ENCODE peak calls at places on chromosomes 6 and 20, in six cellular contexts. V is central memory CD4-positive, alpha-beta T cell; F is Calu3; K is psoas muscle; A is activated effector memory CD4-positive, alpha-beta T cell treated with anti-CD3 and anti-CD28 coated beads, Interleukin-2, amount 50 U/mL, for 16 hours; D is AML-193. N is an unnamed sample.

GRCh38 chr6:7997311-7997710 is 66.9 kb downstream of the BLOC1S5 start:
- DNase-seq in V (no peak), F (no peak), K (no peak), A (no peak), D (no peak), N (no peak)

GRCh38 chr20:59723607-59724456 is 119.5 kb downstream of the PHACTR3 start:
- DNase-seq in V (no peak), F (no peak), K (no peak), A (no peak), D (no peak), N (no peak)

GRCh38 chr20:19212524-19213502 is at the start of gene SLC24A3:
- DNase-seq in V (no peak), F (peak; percentile 47), K (peak; percentile 88), A (no peak), D (peak; percentile 49), N (peak; percentile 75)

GRCh38 chr20:38167851-38168760 is 3.0 kb upstream of the TGM2 start:
- DNase-seq in V (no peak), F (peak; percentile 93), K (peak; percentile 87), A (no peak), D (peak; percentile 55), N (peak; percentile 78)

GRCh38 chr6:168565112-168565511 is 124.1 kb downstream of the SMOC2 start:
- DNase-seq in V (no peak), F (no peak), K (no peak), A (no peak), D (no peak), N (no peak)

GRCh38 chr20:17619351-17620093 is 49.6 kb downstream of the DSTN start:
- DNase-seq in V (no peak), F (no peak), K (peak; percentile 47), A (peak; percentile 58), D (no peak), N (no peak)

GRCh38 chr6:108578595-108579038 is 17.9 kb downstream of the FOXO3 start:
- DNase-seq in V (no peak), F (no peak), K (no peak), A (no peak), D (no peak), N (no peak)

GRCh38 chr6:25193147-25193864 is 85.9 kb upstream of the CARMIL1 start:
- DNase-seq in V (no peak), F (peak; percentile 76), K (no peak), A (no peak), D (no peak), N (peak; percentile 56)

N was measured in mucosa of gallbladder.